ENCODE peak calls at places on chromosomes 16 and 17, in four cellular contexts. Y is WTC11, T is A549, R is K562. D is an unnamed sample.

GRCh38 chr17:73571524-73572130 is 72.6 kb downstream of the SDK2 start:
- DNase-seq in Y (no peak), T (no peak), R (no peak), D (no peak)

GRCh38 chr16:12341423-12341822 is 364.9 kb downstream of the SNX29 start:
- DNase-seq in Y (no peak), T (peak), R (no peak), D (peak)

GRCh38 chr17:35617505-35617904 is 30.4 kb downstream of the AP2B1 start:
- DNase-seq in Y (no peak), T (no peak), R (no peak), D (no peak)

GRCh38 chr17:2624292-2624731 is 30.9 kb downstream of the PAFAH1B1 start:
- DNase-seq in Y (no peak), T (no peak), R (no peak), D (no peak)

GRCh38 chr17:29948460-29949185 is 7.2 kb downstream of the EFCAB5 start:
- DNase-seq in Y (no peak), T (no peak), R (no peak), D (no peak)

GRCh38 chr17:7846063-7846735 is 8.7 kb upstream of the TMEM88 start:
- DNase-seq in Y (no peak), T (no peak), R (no peak), D (no peak)

GRCh38 chr17:34390649-34391048 is 27.6 kb upstream of the CCL1 start:
- DNase-seq in Y (no peak), T (no peak), R (no peak), D (no peak)

GRCh38 chr17:50218771-50219315 is 17.4 kb upstream of the COL1A1 start:
- DNase-seq in Y (no peak), T (peak), R (no peak), D (peak)

GRCh38 chr16:5056347-5056746 is 9.4 kb downstream of the C16orf89 start:
- DNase-seq in Y (peak), T (peak), R (peak), D (peak)

GRCh38 chr16:4947722-4948503 is 10.2 kb upstream of the SEC14L5 start:
- DNase-seq in Y (peak), T (no peak), R (no peak), D (peak)

GRCh38 chr16:85935957-85936760 is 37.2 kb downstream of the IRF8 start:
- DNase-seq in Y (no peak), T (no peak), R (no peak), D (no peak)

GRCh38 chr17:55053855-55054254 is 85.3 kb downstream of the STXBP4 start:
- DNase-seq in Y (no peak), T (peak), R (no peak), D (no peak)

GRCh38 chr16:85461814-85462404 is 151.2 kb upstream of the GSE1 start:
- DNase-seq in Y (peak), T (no peak), R (peak), D (no peak)

GRCh38 chr16:19879241-19879792 is 5.3 kb downstream of the GPRC5B start:
- DNase-seq in Y (peak), T (peak), R (no peak), D (peak)

GRCh38 chr16:87195190-87195589 is 122.0 kb downstream of the C16orf95 start:
- DNase-seq in Y (no peak), T (no peak), R (no peak), D (no peak)

GRCh38 chr17:32915108-32915700 is 12.7 kb upstream of the TMEM98 start:
- DNase-seq in Y (no peak), T (no peak), R (peak), D (no peak)

GRCh38 chr16:22424161-22424937 is 49.9 kb upstream of the CDR2 start:
- DNase-seq in Y (no peak), T (no peak), R (no peak), D (no peak)

GRCh38 chr16:27230562-27230991 is 27.3 kb downstream of the KDM8 start:
- DNase-seq in Y (peak), T (no peak), R (no peak), D (no peak)

GRCh38 chr17:80287806-80288579 is 27.3 kb downstream of the RNF213 start:
- DNase-seq in Y (no peak), T (no peak), R (no peak), D (no peak)

GRCh38 chr17:57040571-57040970 is 44.5 kb upstream of the AKAP1 start:
- DNase-seq in Y (no peak), T (no peak), R (no peak), D (no peak)

GRCh38 chr17:7499161-7499560 is 15.0 kb downstream of the POLR2A start:
- DNase-seq in Y (no peak), T (no peak), R (no peak), D (no peak)

GRCh38 chr16:71515026-71515425 is 11.2 kb upstream of the CHST4 start:
- DNase-seq in Y (peak), T (no peak), R (no peak), D (no peak)

GRCh38 chr16:85451646-85452363 is 161.3 kb upstream of the GSE1 start:
- DNase-seq in Y (no peak), T (no peak), R (no peak), D (no peak)

GRCh38 chr16:24516900-24517669 is 22.3 kb upstream of the RBBP6 start:
- DNase-seq in Y (peak), T (peak), R (peak), D (peak)

GRCh38 chr16:4477966-4478365 is 1.8 kb downstream of the HMOX2 start:
- DNase-seq in Y (no peak), T (no peak), R (no peak), D (no peak)

GRCh38 chr17:35152741-35153140 is 5.1 kb downstream of the UNC45B start:
- DNase-seq in Y (no peak), T (no peak), R (no peak), D (no peak)

GRCh38 chr16:84460406-84461028 is 43.9 kb downstream of the MEAK7 start:
- DNase-seq in Y (no peak), T (no peak), R (no peak), D (no peak)

GRCh38 chr17:12813680-12814079 is 24.4 kb downstream of the ARHGAP44 start:
- DNase-seq in Y (no peak), T (no peak), R (no peak), D (no peak)

GRCh38 chr16:13067648-13068047 is 166.2 kb downstream of the SHISA9 start:
- DNase-seq in Y (no peak), T (no peak), R (no peak), D (no peak)

GRCh38 chr17:55413825-55414489 is 7.7 kb downstream of the MMD start:
- DNase-seq in Y (no peak), T (no peak), R (no peak), D (no peak)

GRCh38 chr16:86231996-86232350 is 278.4 kb upstream of the FOXF1 start:
- DNase-seq in Y (no peak), T (no peak), R (no peak), D (no peak)

GRCh38 chr16:57060323-57061083 is 31.9 kb upstream of the CPNE2 start:
- DNase-seq in Y (no peak), T (no peak), R (no peak), D (no peak)

GRCh38 chr17:78325076-78325712 is 34.7 kb downstream of the SOCS3 start:
- DNase-seq in Y (no peak), T (no peak), R (no peak), D (no peak)
- TF ChIP-seq HMGXB4 in Y (no peak), T (no peak), R (no peak), D (no peak)

DNA sequence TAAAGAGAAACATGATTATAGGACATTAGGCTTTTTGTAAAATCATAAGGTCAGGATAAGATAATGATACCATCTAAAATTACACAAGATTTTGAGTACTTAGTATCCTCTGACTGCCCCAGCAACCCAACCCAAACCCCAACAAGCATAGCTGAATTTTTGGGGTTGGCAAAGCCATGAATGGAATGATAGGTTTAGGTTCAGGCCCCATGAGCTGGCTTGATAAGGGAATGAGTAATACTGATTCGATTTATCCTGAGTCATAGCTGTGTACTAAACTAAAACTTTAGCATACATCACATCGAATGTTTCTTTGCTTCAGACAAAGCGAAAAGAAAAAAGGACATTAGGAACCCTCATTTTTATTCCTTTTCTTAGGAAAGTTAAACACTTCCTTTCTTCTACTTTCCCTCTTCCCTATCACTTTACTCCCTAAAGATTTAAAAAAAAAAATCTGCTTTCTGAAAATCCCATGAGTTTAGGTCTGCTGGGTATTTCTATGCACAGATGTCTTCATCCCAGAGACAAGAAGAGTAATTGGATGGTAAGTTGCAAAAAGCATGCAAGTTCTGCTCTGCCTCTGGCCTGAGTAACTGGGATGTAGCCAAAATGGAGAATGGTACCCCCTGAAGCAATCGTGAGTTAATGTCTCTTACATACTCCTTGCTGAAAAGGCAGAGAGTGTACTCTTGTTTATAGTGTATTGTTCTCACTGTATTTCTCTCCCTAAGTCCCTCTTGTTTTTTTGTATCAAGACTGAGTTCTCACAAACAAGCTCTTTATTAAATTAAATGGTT is 259.3 kb downstream of the IRX3 start:
- DNase-seq in Y (no peak), T (peak), R (no peak), D (no peak)
- TF ChIP-seq HMGXB4 in Y (no peak), T (no peak), R (no peak), D (no peak)

GRCh38 chr17:234163-235047 is 53.0 kb upstream of the DOC2B start:
- DNase-seq in Y (peak), T (no peak), R (no peak), D (no peak)

GRCh38 chr17:231191-231965 is 49.9 kb upstream of the DOC2B start:
- DNase-seq in Y (peak), T (no peak), R (no peak), D (no peak)

GRCh38 chr17:231966-232807 is 50.7 kb upstream of the DOC2B start:
- DNase-seq in Y (peak), T (no peak), R (no peak), D (no peak)

GRCh38 chr17:235831-236640 is 54.6 kb upstream of the DOC2B start:
- DNase-seq in Y (no peak), T (no peak), R (no peak), D (no peak)

GRCh38 chr17:233473-233941 is 52.1 kb upstream of the DOC2B start:
- DNase-seq in Y (peak), T (no peak), R (no peak), D (peak)
- TF ChIP-seq HMGXB4 in Y (no peak), T (no peak), R (no peak), D (no peak)

DNA sequence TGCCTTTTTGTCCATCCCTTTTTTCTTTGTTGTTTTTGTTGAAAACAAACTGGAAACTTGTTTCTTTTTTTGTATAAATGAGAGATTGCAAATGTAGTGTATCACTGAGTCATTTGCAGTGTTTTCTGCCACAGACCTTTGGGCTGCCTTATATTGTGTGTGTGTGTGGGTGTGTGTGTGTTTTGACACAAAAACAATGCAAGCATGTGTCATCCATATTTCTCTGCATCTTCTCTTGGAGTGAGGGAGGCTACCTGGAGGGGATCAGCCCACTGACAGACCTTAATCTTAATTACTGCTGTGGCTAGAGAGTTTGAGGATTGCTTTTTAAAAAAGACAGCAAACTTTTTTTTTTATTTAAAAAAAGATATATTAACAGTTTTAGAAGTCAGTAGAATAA is 4.9 kb downstream of the SOX9 start:
- DNase-seq in Y (no peak), T (no peak), R (no peak), D (peak)
- TF ChIP-seq HMGXB4 in Y (no peak), T (no peak), R (no peak), D (no peak)

DNA sequence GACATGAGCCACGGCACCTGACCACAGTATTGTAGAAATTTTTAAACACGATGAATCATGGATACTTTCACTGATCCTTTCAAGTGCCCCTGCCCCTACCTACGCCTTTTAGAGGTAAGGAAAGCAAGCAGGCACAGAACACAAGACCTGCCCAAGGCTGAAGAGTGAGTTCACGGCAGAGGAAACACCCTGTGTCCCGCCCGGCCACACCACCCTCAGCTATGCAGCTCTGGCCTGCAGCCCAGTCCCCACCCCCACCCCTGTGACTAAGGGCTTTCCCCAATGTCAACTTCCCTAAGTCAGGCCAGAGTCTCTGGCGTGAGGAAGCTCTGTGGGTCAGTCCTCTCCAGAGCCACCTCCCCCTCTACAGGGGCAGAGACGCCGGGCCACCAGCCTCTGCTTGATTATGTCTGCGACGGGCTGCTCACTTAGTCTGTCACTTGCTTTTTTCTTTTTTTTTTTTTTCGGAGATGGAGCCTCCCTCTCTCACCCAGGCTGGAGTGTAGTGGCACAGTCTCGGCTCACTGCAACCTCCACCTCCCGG is 8.4 kb downstream of the SLC16A5 start:
- DNase-seq in Y (no peak), T (peak), R (peak), D (peak)
- TF ChIP-seq HMGXB4 in Y (no peak), T (no peak), R (no peak), D (no peak)